ENCODE peak calls at places on chromosomes 13 and 19, in ten cellular contexts. One of them, this sample, is unnamed.
A peak's percentile ranks its signal among the peaks of the same experiment; 100 is the strongest.

GRCh38 chr13:113927661-113928581 is 46.0 kb downstream of the C13orf46 start:
- DNase-seq in hepatocyte: peak; percentile 52
- DNase-seq in sigmoid colon: peak; percentile 85
- DNase-seq in left lung: no peak
- DNase-seq in fibroblast of lung: peak; percentile 90
- DNase-seq in MM.1S: no peak
- DNase-seq in choroid plexus epithelial cell: peak; percentile 89
- DNase-seq in upper lobe of right lung: peak; percentile 55
- DNase-seq in heart left ventricle: peak; percentile 68
- DNase-seq in cardiac muscle cell: peak; percentile 97
- DNase-seq in this sample: peak; percentile 91

GRCh38 chr13:34044041-34044440 is 226.1 kb downstream of the RFC3 start:
- DNase-seq in heart left ventricle: no peak
- DNase-seq in choroid plexus epithelial cell: peak; percentile 57
- DNase-seq in MM.1S: no peak
- DNase-seq in sigmoid colon: no peak
- DNase-seq in left lung: no peak
- DNase-seq in upper lobe of right lung: no peak
- DNase-seq in fibroblast of lung: peak; percentile 82
- DNase-seq in hepatocyte: no peak
- DNase-seq in cardiac muscle cell: peak; percentile 41
- DNase-seq in this sample: peak; percentile 36

GRCh38 chr19:29372921-29373797 is 152.6 kb upstream of the VSTM2B start:
- DNase-seq in sigmoid colon: peak; percentile 26
- DNase-seq in hepatocyte: peak; percentile 2
- DNase-seq in upper lobe of right lung: no peak
- DNase-seq in MM.1S: no peak
- DNase-seq in heart left ventricle: no peak
- DNase-seq in cardiac muscle cell: no peak
- DNase-seq in choroid plexus epithelial cell: no peak
- DNase-seq in fibroblast of lung: no peak
- DNase-seq in left lung: no peak
- DNase-seq in this sample: no peak

GRCh38 chr13:50229935-50230334 is 214.7 kb downstream of the KCNRG start:
- DNase-seq in MM.1S: no peak
- DNase-seq in upper lobe of right lung: no peak
- DNase-seq in cardiac muscle cell: peak; percentile 46
- DNase-seq in sigmoid colon: no peak
- DNase-seq in hepatocyte: no peak
- DNase-seq in choroid plexus epithelial cell: peak; percentile 39
- DNase-seq in fibroblast of lung: no peak
- DNase-seq in left lung: no peak
- DNase-seq in heart left ventricle: no peak
- DNase-seq in this sample: peak; percentile 71

GRCh38 chr13:51154029-51154555 is 43.0 kb upstream of the C13orf42 start:
- DNase-seq in cardiac muscle cell: peak; percentile 80
- DNase-seq in left lung: no peak
- DNase-seq in upper lobe of right lung: no peak
- DNase-seq in heart left ventricle: no peak
- DNase-seq in hepatocyte: no peak
- DNase-seq in sigmoid colon: no peak
- DNase-seq in choroid plexus epithelial cell: peak; percentile 55
- DNase-seq in MM.1S: no peak
- DNase-seq in fibroblast of lung: peak; percentile 73
- DNase-seq in this sample: peak; percentile 38

GRCh38 chr19:34136127-34136526 is 36.2 kb upstream of the LSM14A start:
- DNase-seq in cardiac muscle cell: no peak
- DNase-seq in sigmoid colon: no peak
- DNase-seq in heart left ventricle: no peak
- DNase-seq in left lung: no peak
- DNase-seq in choroid plexus epithelial cell: no peak
- DNase-seq in fibroblast of lung: no peak
- DNase-seq in MM.1S: no peak
- DNase-seq in hepatocyte: peak; percentile 16
- DNase-seq in upper lobe of right lung: no peak
- DNase-seq in this sample: no peak

GRCh38 chr13:91726666-91727065 is 328.2 kb downstream of the GPC5 start:
- DNase-seq in cardiac muscle cell: no peak
- DNase-seq in heart left ventricle: no peak
- DNase-seq in hepatocyte: no peak
- DNase-seq in left lung: no peak
- DNase-seq in fibroblast of lung: no peak
- DNase-seq in sigmoid colon: no peak
- DNase-seq in upper lobe of right lung: no peak
- DNase-seq in MM.1S: no peak
- DNase-seq in choroid plexus epithelial cell: no peak
- DNase-seq in this sample: no peak

GRCh38 chr19:39342647-39343305 is 555 bp downstream of the SAMD4B start:
- DNase-seq in MM.1S: no peak
- DNase-seq in choroid plexus epithelial cell: peak; percentile 32
- DNase-seq in hepatocyte: peak; percentile 58
- DNase-seq in cardiac muscle cell: peak; percentile 29
- DNase-seq in sigmoid colon: peak; percentile 73
- DNase-seq in left lung: peak; percentile 52
- DNase-seq in heart left ventricle: peak; percentile 39
- DNase-seq in fibroblast of lung: no peak
- DNase-seq in upper lobe of right lung: peak; percentile 72
- DNase-seq in this sample: peak; percentile 36

GRCh38 chr19:34574704-34575103 is 93.1 kb downstream of the WTIP start:
- DNase-seq in left lung: no peak
- DNase-seq in choroid plexus epithelial cell: no peak
- DNase-seq in cardiac muscle cell: no peak
- DNase-seq in fibroblast of lung: no peak
- DNase-seq in hepatocyte: no peak
- DNase-seq in upper lobe of right lung: no peak
- DNase-seq in heart left ventricle: no peak
- DNase-seq in MM.1S: peak; percentile 24
- DNase-seq in sigmoid colon: no peak
- DNase-seq in this sample: no peak

GRCh38 chr13:32443111-32443510 is 15.2 kb upstream of the N4BP2L1 start:
- DNase-seq in cardiac muscle cell: peak; percentile 17
- DNase-seq in MM.1S: peak; percentile 59
- DNase-seq in left lung: no peak
- DNase-seq in upper lobe of right lung: no peak
- DNase-seq in choroid plexus epithelial cell: peak; percentile 36
- DNase-seq in fibroblast of lung: no peak
- DNase-seq in heart left ventricle: no peak
- DNase-seq in sigmoid colon: no peak
- DNase-seq in hepatocyte: peak; percentile 16
- DNase-seq in this sample: peak; percentile 19

GRCh38 chr19:12880551-12881171 is 588 bp downstream of the DNASE2 start:
- DNase-seq in left lung: no peak
- DNase-seq in upper lobe of right lung: peak; percentile 78
- DNase-seq in cardiac muscle cell: peak; percentile 41
- DNase-seq in MM.1S: peak; percentile 34
- DNase-seq in sigmoid colon: peak; percentile 77
- DNase-seq in fibroblast of lung: peak; percentile 27
- DNase-seq in hepatocyte: peak; percentile 47
- DNase-seq in heart left ventricle: no peak
- DNase-seq in choroid plexus epithelial cell: peak; percentile 16
- DNase-seq in this sample: peak; percentile 38

GRCh38 chr13:103671547-103671946 is 605.3 kb upstream of the SLC10A2 start:
- DNase-seq in left lung: no peak
- DNase-seq in sigmoid colon: no peak
- DNase-seq in MM.1S: no peak
- DNase-seq in hepatocyte: peak; percentile 9
- DNase-seq in upper lobe of right lung: no peak
- DNase-seq in fibroblast of lung: no peak
- DNase-seq in heart left ventricle: no peak
- DNase-seq in choroid plexus epithelial cell: no peak
- DNase-seq in cardiac muscle cell: no peak
- DNase-seq in this sample: no peak

GRCh38 chr13:96781141-96781540 is 213.1 kb downstream of the OXGR1 start:
- DNase-seq in hepatocyte: no peak
- DNase-seq in cardiac muscle cell: no peak
- DNase-seq in upper lobe of right lung: no peak
- DNase-seq in MM.1S: no peak
- DNase-seq in choroid plexus epithelial cell: no peak
- DNase-seq in left lung: no peak
- DNase-seq in sigmoid colon: no peak
- DNase-seq in fibroblast of lung: peak; percentile 11
- DNase-seq in heart left ventricle: no peak
- DNase-seq in this sample: peak; percentile 37

GRCh38 chr19:2675892-2676291 is 26.6 kb downstream of the GNG7 start:
- DNase-seq in cardiac muscle cell: no peak
- DNase-seq in fibroblast of lung: no peak
- DNase-seq in MM.1S: no peak
- DNase-seq in heart left ventricle: no peak
- DNase-seq in hepatocyte: no peak
- DNase-seq in choroid plexus epithelial cell: no peak
- DNase-seq in sigmoid colon: no peak
- DNase-seq in left lung: no peak
- DNase-seq in upper lobe of right lung: no peak
- DNase-seq in this sample: no peak

GRCh38 chr19:39937094-39937493 is 2.7 kb upstream of the FCGBP start:
- DNase-seq in left lung: no peak
- DNase-seq in fibroblast of lung: no peak
- DNase-seq in cardiac muscle cell: no peak
- DNase-seq in heart left ventricle: no peak
- DNase-seq in sigmoid colon: no peak
- DNase-seq in hepatocyte: no peak
- DNase-seq in upper lobe of right lung: no peak
- DNase-seq in MM.1S: peak; percentile 13
- DNase-seq in choroid plexus epithelial cell: no peak
- DNase-seq in this sample: no peak

GRCh38 chr13:52738719-52739467 is 727 bp downstream of the CNMD start:
- DNase-seq in sigmoid colon: no peak
- DNase-seq in heart left ventricle: no peak
- DNase-seq in fibroblast of lung: no peak
- DNase-seq in hepatocyte: peak; percentile 47
- DNase-seq in choroid plexus epithelial cell: no peak
- DNase-seq in left lung: no peak
- DNase-seq in MM.1S: no peak
- DNase-seq in upper lobe of right lung: peak; percentile 67
- DNase-seq in cardiac muscle cell: peak; percentile 3
- DNase-seq in this sample: peak; percentile 1

GRCh38 chr19:802497-802887 is 5.2 kb downstream of the PTBP1 start:
- DNase-seq in fibroblast of lung: peak; percentile 41
- DNase-seq in hepatocyte: no peak
- DNase-seq in sigmoid colon: no peak
- DNase-seq in choroid plexus epithelial cell: peak; percentile 81
- DNase-seq in heart left ventricle: no peak
- DNase-seq in cardiac muscle cell: no peak
- DNase-seq in upper lobe of right lung: no peak
- DNase-seq in left lung: no peak
- DNase-seq in MM.1S: no peak
- DNase-seq in this sample: peak; percentile 54

GRCh38 chr19:55485439-55486011 is 537 bp downstream of the NAT14 start:
- DNase-seq in heart left ventricle: no peak
- DNase-seq in choroid plexus epithelial cell: no peak
- DNase-seq in left lung: no peak
- DNase-seq in sigmoid colon: peak; percentile 73
- DNase-seq in MM.1S: no peak
- DNase-seq in cardiac muscle cell: no peak
- DNase-seq in hepatocyte: no peak
- DNase-seq in fibroblast of lung: no peak
- DNase-seq in upper lobe of right lung: no peak
- DNase-seq in this sample: no peak

DNA sequence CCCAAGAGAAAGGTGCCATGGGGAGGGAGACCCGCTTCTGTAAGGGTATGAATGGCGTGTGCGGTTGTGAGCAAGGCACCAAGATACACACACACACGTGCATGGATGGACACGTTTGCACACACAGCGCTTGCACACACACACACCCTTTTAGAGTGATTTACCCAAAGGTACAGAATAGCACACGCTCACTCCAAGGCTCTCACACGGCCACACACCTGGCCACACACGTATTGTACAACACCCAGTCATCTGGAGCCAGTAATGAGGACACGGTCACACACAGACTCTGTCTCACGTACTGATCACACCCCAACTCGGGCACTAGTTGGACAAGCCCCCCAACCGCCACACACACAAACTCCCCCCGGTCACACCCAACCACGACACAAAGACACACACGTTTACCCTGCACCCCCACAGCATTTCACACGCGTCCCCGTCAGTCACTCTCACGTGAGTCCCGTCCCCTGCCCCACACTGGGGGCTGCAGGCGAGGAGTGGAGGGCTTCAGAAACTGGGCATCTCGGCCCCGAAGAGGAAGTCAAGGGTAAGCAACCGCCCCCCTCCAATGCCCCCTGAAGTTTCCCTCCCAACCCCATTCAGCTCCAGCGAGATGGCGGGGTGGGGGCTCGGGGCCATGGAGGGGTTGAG is 779 bp downstream of the OLFM2 start:
- DNase-seq in heart left ventricle: no peak
- DNase-seq in MM.1S: no peak
- DNase-seq in fibroblast of lung: no peak
- DNase-seq in cardiac muscle cell: no peak
- DNase-seq in left lung: no peak
- DNase-seq in hepatocyte: peak; percentile 23
- DNase-seq in sigmoid colon: no peak
- DNase-seq in choroid plexus epithelial cell: no peak
- DNase-seq in upper lobe of right lung: no peak
- DNase-seq in this sample: no peak
- H3K4me3 ChIP-seq in heart left ventricle: peak overlapping the region; percentile 31
- H3K4me3 ChIP-seq in MM.1S: no peak overlapping the region
- H3K4me3 ChIP-seq in fibroblast of lung: no peak overlapping the region
- H3K4me3 ChIP-seq in cardiac muscle cell: peak overlapping the region; percentile 88
- H3K4me3 ChIP-seq in left lung: no peak overlapping the region
- H3K4me3 ChIP-seq in hepatocyte: peak overlapping the region; percentile 83
- H3K4me3 ChIP-seq in sigmoid colon: no peak overlapping the region
- H3K4me3 ChIP-seq in choroid plexus epithelial cell: no peak overlapping the region
- H3K4me3 ChIP-seq in upper lobe of right lung: peak overlapping the region; percentile 34
- H3K4me3 ChIP-seq in this sample: no peak overlapping the region

GRCh38 chr19:50710094-50710493 is 9.5 kb downstream of the SHANK1 start:
- DNase-seq in hepatocyte: no peak
- DNase-seq in heart left ventricle: no peak
- DNase-seq in cardiac muscle cell: peak; percentile 14
- DNase-seq in upper lobe of right lung: no peak
- DNase-seq in left lung: no peak
- DNase-seq in choroid plexus epithelial cell: no peak
- DNase-seq in sigmoid colon: no peak
- DNase-seq in MM.1S: no peak
- DNase-seq in fibroblast of lung: no peak
- DNase-seq in this sample: no peak
- TF ChIP-seq CTCF in hepatocyte: no peak
- TF ChIP-seq CTCF in heart left ventricle: no peak
- TF ChIP-seq CTCF in cardiac muscle cell: peak; percentile 19
- TF ChIP-seq CTCF in upper lobe of right lung: no peak
- TF ChIP-seq CTCF in left lung: no peak
- TF ChIP-seq CTCF in choroid plexus epithelial cell: no peak
- TF ChIP-seq CTCF in sigmoid colon: no peak
- TF ChIP-seq CTCF in MM.1S: no peak
- TF ChIP-seq CTCF in fibroblast of lung: no peak
- TF ChIP-seq CTCF in this sample: no peak

GRCh38 chr19:47331931-47332547 is at the start of gene C5AR2:
- DNase-seq in heart left ventricle: no peak
- DNase-seq in MM.1S: no peak
- DNase-seq in left lung: no peak
- DNase-seq in sigmoid colon: no peak
- DNase-seq in cardiac muscle cell: no peak
- DNase-seq in upper lobe of right lung: no peak
- DNase-seq in choroid plexus epithelial cell: no peak
- DNase-seq in hepatocyte: no peak
- DNase-seq in fibroblast of lung: no peak
- DNase-seq in this sample: peak; percentile 45
- H3K4me3 ChIP-seq in heart left ventricle: no peak within 1 kb of the TSS
- H3K4me3 ChIP-seq in MM.1S: no peak within 1 kb of the TSS
- H3K4me3 ChIP-seq in left lung: no peak within 1 kb of the TSS
- H3K4me3 ChIP-seq in sigmoid colon: no peak within 1 kb of the TSS
- H3K4me3 ChIP-seq in cardiac muscle cell: no peak within 1 kb of the TSS
- H3K4me3 ChIP-seq in upper lobe of right lung: no peak within 1 kb of the TSS
- H3K4me3 ChIP-seq in choroid plexus epithelial cell: no peak within 1 kb of the TSS
- H3K4me3 ChIP-seq in hepatocyte: no peak within 1 kb of the TSS
- H3K4me3 ChIP-seq in fibroblast of lung: no peak within 1 kb of the TSS
- H3K4me3 ChIP-seq in this sample: peak within 1 kb of the TSS; percentile 21

GRCh38 chr13:110450941-110451340 is 110.6 kb downstream of the RAB20 start:
- DNase-seq in fibroblast of lung: no peak
- DNase-seq in sigmoid colon: no peak
- DNase-seq in choroid plexus epithelial cell: no peak
- DNase-seq in MM.1S: no peak
- DNase-seq in upper lobe of right lung: no peak
- DNase-seq in left lung: no peak
- DNase-seq in hepatocyte: no peak
- DNase-seq in cardiac muscle cell: no peak
- DNase-seq in heart left ventricle: no peak
- DNase-seq in this sample: no peak
- TF ChIP-seq CTCF in fibroblast of lung: no peak
- TF ChIP-seq CTCF in sigmoid colon: no peak
- TF ChIP-seq CTCF in choroid plexus epithelial cell: no peak
- TF ChIP-seq CTCF in MM.1S: no peak
- TF ChIP-seq CTCF in upper lobe of right lung: no peak
- TF ChIP-seq CTCF in left lung: no peak
- TF ChIP-seq CTCF in hepatocyte: no peak
- TF ChIP-seq CTCF in cardiac muscle cell: no peak
- TF ChIP-seq CTCF in heart left ventricle: no peak
- TF ChIP-seq CTCF in this sample: no peak

This sample was measured in cardiac fibroblast.